ENCODE peak calls at places on chromosomes 6 and 20, in four cellular contexts. V is GM12878, Z is K562, D is HepG2. H is an unnamed sample.

GRCh38 chr6:106185626-106186025 is 99.5 kb downstream of the PRDM1 start:
- DNase-seq in V (no peak), Z (no peak), D (no peak), H (no peak)

GRCh38 chr20:3239026-3239866 is at the start of gene SLC4A11:
- DNase-seq in V (no peak), Z (peak), D (peak), H (peak)

GRCh38 chr20:2946988-2947961 is 74.0 kb downstream of the PTPRA start:
- DNase-seq in V (no peak), Z (peak), D (peak), H (no peak)

GRCh38 chr6:147509900-147510299 is 1.4 kb downstream of the SAMD5 start:
- DNase-seq in V (no peak), Z (no peak), D (peak), H (no peak)

GRCh38 chr6:84492246-84493135 is 265.0 kb upstream of the CEP162 start:
- DNase-seq in V (no peak), Z (no peak), D (no peak), H (no peak)

GRCh38 chr20:48823960-48824497 is 3.8 kb downstream of the PREX1 start:
- DNase-seq in V (peak), Z (no peak), D (no peak), H (no peak)

GRCh38 chr20:7459123-7459522 is 481.1 kb downstream of the HAO1 start:
- DNase-seq in V (no peak), Z (no peak), D (no peak), H (no peak)

GRCh38 chr20:33664762-33665144 is 2.0 kb upstream of the ACTL10 start:
- DNase-seq in V (no peak), Z (peak), D (no peak), H (no peak)

GRCh38 chr6:20868397-20869185 is 334.3 kb downstream of the CDKAL1 start:
- DNase-seq in V (no peak), Z (no peak), D (no peak), H (no peak)

GRCh38 chr6:130366011-130366963 is at the start of gene TMEM200A:
- DNase-seq in V (no peak), Z (no peak), D (no peak), H (peak)

GRCh38 chr6:137148291-137149076 is 25.0 kb downstream of the IL22RA2 start:
- DNase-seq in V (no peak), Z (no peak), D (peak), H (no peak)

GRCh38 chr6:166862287-166862977 is 93.9 kb downstream of the RNASET2 start:
- DNase-seq in V (no peak), Z (no peak), D (no peak), H (peak)

GRCh38 chr6:17968081-17968518 is 19.3 kb downstream of the KIF13A start:
- DNase-seq in V (no peak), Z (no peak), D (no peak), H (no peak)

GRCh38 chr6:109015185-109015584 is 79.5 kb downstream of the SESN1 start:
- DNase-seq in V (no peak), Z (no peak), D (no peak), H (no peak)

GRCh38 chr6:56637640-56638039 is 5.0 kb downstream of the DST start:
- DNase-seq in V (peak), Z (no peak), D (peak), H (no peak)

GRCh38 chr6:160178271-160178670 is 56.7 kb downstream of the SLC22A1 start:
- DNase-seq in V (no peak), Z (no peak), D (no peak), H (no peak)

GRCh38 chr6:34301408-34301807 is 52.6 kb upstream of the SMIM29 start:
- DNase-seq in V (no peak), Z (no peak), D (no peak), H (no peak)

GRCh38 chr20:61628901-61629300 is 376.8 kb downstream of the CDH4 start:
- DNase-seq in V (no peak), Z (no peak), D (no peak), H (no peak)

GRCh38 chr6:47303383-47303782 is 6.3 kb downstream of the TNFRSF21 start:
- DNase-seq in V (no peak), Z (no peak), D (no peak), H (no peak)

GRCh38 chr6:107532707-107533106 is 42.8 kb downstream of the SOBP start:
- DNase-seq in V (no peak), Z (no peak), D (no peak), H (no peak)

GRCh38 chr6:45714795-45715507 is 300.7 kb downstream of the CLIC5 start:
- DNase-seq in V (peak), Z (peak), D (peak), H (peak)

GRCh38 chr6:37244430-37245310 is 12.9 kb upstream of the TBC1D22B start:
- DNase-seq in V (no peak), Z (peak), D (peak), H (no peak)

GRCh38 chr6:96795481-96795880 is 41.8 kb downstream of the GPR63 start:
- DNase-seq in V (peak), Z (no peak), D (no peak), H (no peak)

GRCh38 chr6:15335385-15335784 is 89.5 kb downstream of the JARID2 start:
- DNase-seq in V (no peak), Z (no peak), D (no peak), H (no peak)
- TF ChIP-seq ETV6 in V (no peak), Z (no peak), D (no peak), H (no peak)

GRCh38 chr20:50215917-50216316 is 25.3 kb downstream of the CEBPB start:
- DNase-seq in V (no peak), Z (no peak), D (no peak), H (no peak)

GRCh38 chr20:50218987-50219435 is 28.4 kb downstream of the CEBPB start:
- DNase-seq in V (no peak), Z (no peak), D (peak), H (no peak)

GRCh38 chr20:50219520-50220086 is 29.0 kb downstream of the CEBPB start:
- DNase-seq in V (no peak), Z (no peak), D (no peak), H (no peak)

GRCh38 chr20:50216543-50217206 is 26.0 kb downstream of the CEBPB start:
- DNase-seq in V (no peak), Z (no peak), D (peak), H (no peak)

GRCh38 chr20:50217207-50217949 is 26.7 kb downstream of the CEBPB start:
- DNase-seq in V (no peak), Z (no peak), D (no peak), H (no peak)
- TF ChIP-seq SP1 in V (no peak), Z (no peak), D (no peak), H (no peak)

DNA sequence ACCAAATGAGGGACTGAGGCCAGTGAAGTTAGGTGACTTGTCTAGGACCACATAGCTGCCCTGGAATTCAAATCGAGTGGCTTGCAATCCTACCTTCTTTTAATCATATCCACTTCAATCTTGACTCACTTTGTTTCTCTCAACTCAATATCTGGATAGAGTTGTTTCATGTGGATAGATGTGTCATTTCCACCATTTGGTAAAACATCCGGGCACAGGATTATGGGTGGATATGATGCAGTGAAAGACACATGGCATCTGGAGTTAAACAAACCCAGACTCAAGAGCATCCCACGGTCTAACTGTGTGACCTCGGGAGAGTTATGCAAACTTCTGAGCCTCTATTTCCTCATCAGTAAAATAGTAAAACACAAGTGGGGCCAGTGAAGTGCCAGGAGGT is 103.6 kb upstream of the CNKSR3 start:
- DNase-seq in V (no peak), Z (no peak), D (no peak), H (no peak)
- TF ChIP-seq ETV6 in V (no peak), Z (no peak), D (no peak), H (no peak)

GRCh38 chr20:51624157-51624731 is 81.7 kb upstream of the NFATC2 start:
- DNase-seq in V (no peak), Z (peak), D (peak), H (peak)
- TF ChIP-seq SP1 in V (no peak), Z (no peak), D (no peak), H (no peak)

DNA sequence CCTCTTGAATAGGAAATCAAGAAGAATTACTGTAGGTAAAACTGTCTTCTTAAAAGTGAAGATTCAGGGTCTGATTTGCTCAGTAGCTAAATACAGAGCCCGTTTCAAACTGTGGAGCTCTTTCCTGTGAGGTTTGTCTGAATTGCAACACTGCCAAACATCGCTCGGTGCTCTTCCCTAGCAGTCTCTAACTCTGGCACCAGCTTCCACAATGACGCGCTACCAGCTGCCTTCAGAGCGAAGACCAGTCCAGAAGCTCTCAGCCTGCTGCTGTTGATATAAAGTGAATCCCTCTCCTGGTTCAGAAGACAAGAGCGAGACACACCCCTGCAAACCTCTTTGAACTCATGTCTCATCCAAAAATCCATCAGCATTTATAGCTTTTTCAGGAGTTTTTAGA is 447.0 kb downstream of the LMBRD1 start:
- DNase-seq in V (no peak), Z (no peak), D (no peak), H (no peak)
- TF ChIP-seq ETV6 in V (no peak), Z (no peak), D (no peak), H (no peak)

GRCh38 chr6:62626661-62627060 is 340.6 kb upstream of the KHDRBS2 start:
- DNase-seq in V (no peak), Z (no peak), D (no peak), H (no peak)
- TF ChIP-seq SP1 in V (no peak), Z (no peak), D (no peak), H (no peak)

GRCh38 chr20:43438578-43439316 is 18.9 kb upstream of the SRSF6 start:
- DNase-seq in V (peak), Z (no peak), D (no peak), H (no peak)
- TF ChIP-seq ETV6 in V (no peak), Z (no peak), D (no peak), H (no peak)

DNA sequence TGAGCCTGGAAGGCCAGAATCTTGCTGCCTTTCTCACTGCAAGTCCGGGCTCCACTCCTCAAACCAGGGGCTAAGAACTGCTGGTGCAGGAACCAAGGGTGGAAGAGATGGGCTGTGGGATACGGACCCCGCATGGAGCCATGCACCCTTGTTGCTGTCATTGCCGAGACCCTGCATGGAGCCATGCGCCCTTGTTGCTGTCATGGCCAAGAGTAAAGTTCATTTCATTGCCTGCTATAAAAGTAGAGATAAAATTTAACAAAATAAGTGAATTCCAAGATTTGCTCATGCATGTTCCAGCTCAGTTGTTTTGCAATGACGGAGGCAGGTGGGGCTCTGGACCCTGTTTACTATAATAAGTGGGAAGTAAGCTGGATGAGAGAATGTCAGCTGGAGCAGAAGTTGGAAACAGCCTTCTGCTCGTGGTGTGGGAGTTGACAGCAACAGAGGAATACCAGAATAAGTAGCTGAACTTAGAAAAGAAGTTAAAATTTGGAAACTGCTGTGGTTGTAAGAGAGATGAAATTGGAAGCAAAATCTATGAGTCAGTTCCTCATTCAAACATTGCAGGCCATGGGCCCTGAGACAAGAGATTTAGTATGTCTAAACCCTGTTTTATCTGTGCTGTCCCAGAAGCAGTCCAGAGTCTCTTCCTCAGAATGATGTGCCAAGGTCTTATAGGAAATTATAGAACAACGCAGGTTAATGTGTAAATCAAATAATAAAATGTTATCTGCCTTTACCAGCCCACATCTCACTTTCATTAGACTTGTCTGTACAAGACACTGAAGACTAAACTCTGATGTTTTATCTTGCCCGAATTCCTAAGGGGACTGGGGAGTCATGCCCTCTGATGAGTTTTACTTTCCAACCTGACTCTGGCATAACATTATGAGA is 15.8 kb upstream of the THBS2 start:
- DNase-seq in V (no peak), Z (no peak), D (no peak), H (no peak)
- TF ChIP-seq SP1 in V (no peak), Z (no peak), D (no peak), H (no peak)

GRCh38 chr6:134424795-134425163 is 106.9 kb upstream of the SGK1 start:
- DNase-seq in V (no peak), Z (no peak), D (no peak), H (no peak)

GRCh38 chr6:134426623-134427022 is 108.7 kb upstream of the SGK1 start:
- DNase-seq in V (no peak), Z (no peak), D (peak), H (no peak)

GRCh38 chr6:134427721-134428120 is 109.8 kb upstream of the SGK1 start:
- DNase-seq in V (no peak), Z (no peak), D (no peak), H (no peak)

GRCh38 chr6:134424131-134424794 is 106.4 kb upstream of the SGK1 start:
- DNase-seq in V (no peak), Z (no peak), D (no peak), H (no peak)

DNA sequence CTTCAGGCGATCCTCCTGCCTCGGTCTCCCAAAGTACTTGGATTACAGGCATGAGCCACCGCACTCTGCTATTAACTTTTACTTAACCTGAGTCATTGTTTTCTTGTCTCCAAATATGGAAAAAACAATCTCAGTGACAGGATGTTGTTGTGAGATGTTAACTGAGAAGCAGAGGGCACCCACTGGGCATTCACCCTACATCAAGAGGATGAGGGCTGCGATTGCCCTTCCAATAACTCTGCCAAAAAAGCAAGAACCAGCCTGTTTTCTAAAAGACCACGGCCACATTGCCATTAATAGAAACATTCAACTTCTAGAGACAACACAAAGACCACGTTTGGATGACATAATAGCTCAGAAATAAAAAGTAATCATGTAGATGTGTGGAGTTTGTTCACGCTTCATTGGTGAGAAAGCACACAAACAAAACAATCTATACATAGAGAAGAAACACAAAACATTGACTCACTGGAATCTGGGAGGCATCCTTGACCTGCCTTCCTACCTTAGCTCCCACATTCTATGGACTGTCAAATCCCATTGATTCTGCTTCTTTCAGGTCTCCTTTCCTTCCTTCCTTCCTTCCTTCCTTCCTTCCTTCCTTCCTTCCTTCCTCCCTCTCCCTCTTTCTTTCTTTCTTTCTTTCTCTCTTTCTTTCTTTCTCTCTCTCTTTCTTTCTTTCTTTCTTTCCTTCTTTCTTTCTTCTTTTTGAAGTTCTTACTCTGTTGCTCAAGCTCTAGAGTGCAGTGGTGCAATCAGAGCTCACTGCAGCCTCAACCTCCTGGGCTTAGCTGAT is 107.8 kb upstream of the SGK1 start:
- DNase-seq in V (no peak), Z (no peak), D (no peak), H (no peak)
- TF ChIP-seq ETV6 in V (no peak), Z (no peak), D (no peak), H (no peak)

DNA sequence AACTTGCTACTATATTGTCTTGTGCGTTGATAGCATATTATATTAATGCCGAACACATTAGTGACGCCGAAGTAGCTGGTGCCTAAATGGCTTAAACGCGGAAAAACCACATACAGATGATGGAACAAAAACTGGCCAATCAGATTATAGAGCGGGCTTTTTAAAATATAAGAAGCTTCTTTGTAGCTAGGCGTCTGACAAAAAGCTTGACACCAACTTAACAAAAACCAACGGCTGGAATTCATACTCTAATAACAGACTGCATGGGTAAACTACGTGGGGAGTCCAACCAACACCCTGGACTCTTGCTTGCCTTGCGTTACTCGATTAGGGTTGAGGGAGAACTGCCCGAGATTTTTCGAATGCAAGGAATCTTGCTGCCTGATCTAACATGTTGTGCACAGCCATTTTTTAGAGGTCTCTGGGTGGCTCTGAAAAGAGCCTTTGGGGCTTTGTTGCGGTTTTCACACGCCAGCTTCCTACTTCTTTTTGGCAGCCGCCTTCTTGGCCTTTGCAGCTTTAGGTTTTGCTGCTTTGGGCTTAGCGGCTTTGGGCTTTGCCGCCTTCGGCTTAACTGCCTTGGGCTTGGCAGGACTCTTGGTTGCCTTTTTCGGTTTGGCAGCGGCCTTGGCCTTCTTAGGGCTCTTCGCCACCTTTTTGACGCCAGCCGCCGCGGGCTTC is 45.7 kb downstream of the OR2B2 start:
- DNase-seq in V (peak), Z (no peak), D (peak), H (no peak)
- TF ChIP-seq SP1 in V (peak), Z (no peak), D (no peak), H (no peak)

H was measured in WTC11.